ENCODE peak calls at places on chromosome 9, in ten cellular contexts. T, A, Q, F, N, H, B, W, E and M are unnamed samples.

GRCh38 chr9:129291041-129291501 is 113.0 kb upstream of the IER5L start:
- DNase-seq in T (no peak), A (no peak), Q (no peak), F (no peak), N (no peak), H (no peak), B (no peak), W (no peak), E (peak), M (no peak)

GRCh38 chr9:88074931-88075330 is 63.3 kb downstream of the SPATA31C2 start:
- DNase-seq in T (no peak), A (no peak), Q (no peak), F (no peak), N (no peak), H (no peak), B (no peak), W (no peak), E (no peak), M (no peak)

GRCh38 chr9:132538071-132538470 is 44.3 kb upstream of the BARHL1 start:
- DNase-seq in T (no peak), A (no peak), Q (no peak), F (no peak), N (no peak), H (no peak), B (peak), W (no peak), E (no peak), M (no peak)

GRCh38 chr9:95005276-95006141 is 279.0 kb downstream of the AOPEP start:
- DNase-seq in T (no peak), A (no peak), Q (no peak), F (no peak), N (no peak), H (no peak), B (peak), W (no peak), E (no peak), M (no peak)

GRCh38 chr9:130461218-130461630 is 16.5 kb downstream of the ASS1 start:
- DNase-seq in T (peak), A (peak), Q (peak), F (no peak), N (peak), H (peak), B (peak), W (no peak), E (peak), M (no peak)

GRCh38 chr9:5876711-5877110 is 14.0 kb upstream of the MLANA start:
- DNase-seq in T (no peak), A (no peak), Q (no peak), F (no peak), N (no peak), H (no peak), B (no peak), W (no peak), E (no peak), M (no peak)

GRCh38 chr9:38380872-38381534 is 11.5 kb upstream of the ALDH1B1 start:
- DNase-seq in T (no peak), A (peak), Q (no peak), F (no peak), N (no peak), H (no peak), B (peak), W (no peak), E (peak), M (no peak)

GRCh38 chr9:115997923-115998322 is 155.7 kb upstream of the PAPPA start:
- DNase-seq in T (no peak), A (no peak), Q (peak), F (peak), N (no peak), H (no peak), B (no peak), W (peak), E (no peak), M (no peak)

GRCh38 chr9:31700252-31701045 is 684.0 kb upstream of the ACO1 start:
- DNase-seq in T (no peak), A (no peak), Q (no peak), F (no peak), N (no peak), H (no peak), B (no peak), W (no peak), E (no peak), M (no peak)

GRCh38 chr9:4932681-4933080 is 52.4 kb upstream of the JAK2 start:
- DNase-seq in T (no peak), A (no peak), Q (no peak), F (no peak), N (no peak), H (no peak), B (no peak), W (no peak), E (no peak), M (no peak)

DNA sequence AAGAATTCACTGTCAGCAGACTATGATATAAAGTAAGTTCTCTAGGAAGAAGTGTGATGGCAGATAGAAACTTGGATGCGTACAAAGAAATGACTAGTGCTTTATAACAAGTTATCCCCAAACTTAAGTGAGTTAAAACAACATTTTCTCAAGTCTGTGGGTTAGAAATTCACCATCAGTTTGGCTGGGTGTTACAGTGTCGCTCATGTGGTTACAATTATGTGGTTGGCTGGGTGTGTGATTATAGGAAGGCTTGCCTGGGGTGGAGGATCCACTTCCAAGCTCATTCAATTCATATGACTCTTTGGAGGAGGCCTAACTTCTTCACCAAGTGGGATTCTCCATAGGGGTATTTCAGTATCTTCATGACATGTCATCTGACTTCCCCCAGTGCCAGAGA is 10.3 kb upstream of the C9orf40 start:
- DNase-seq in T (no peak), A (no peak), Q (no peak), F (no peak), N (no peak), H (no peak), B (no peak), W (peak), E (no peak), M (no peak)
- TF ChIP-seq CTCF in T (no peak), A (no peak), Q (no peak), F (no peak), N (no peak), H (no peak), B (no peak), W (no peak), E (no peak), M (no peak)

DNA sequence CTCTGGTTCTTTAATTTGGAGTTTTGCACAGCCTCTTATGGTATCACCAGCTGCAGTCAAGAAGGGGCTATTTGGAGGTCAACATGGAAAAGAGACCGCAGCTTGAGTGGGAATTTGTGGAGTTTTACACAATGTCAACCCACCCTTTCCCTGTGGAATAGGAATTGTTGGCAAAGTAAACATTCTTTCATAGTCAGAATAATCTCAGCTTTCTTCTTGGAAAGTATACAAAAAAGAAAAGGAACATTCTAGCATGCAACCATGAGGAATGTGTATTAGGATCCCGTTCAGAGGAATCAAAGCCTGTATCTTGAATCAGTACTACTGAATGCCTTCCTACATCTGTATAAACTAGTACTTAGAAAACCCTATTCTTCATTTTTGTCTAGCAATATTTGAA is 107.6 kb downstream of the LURAP1L start:
- DNase-seq in T (no peak), A (no peak), Q (peak), F (peak), N (no peak), H (no peak), B (no peak), W (peak), E (no peak), M (no peak)
- H3K4me3 ChIP-seq in T (no peak), A (no peak), Q (no peak), F (no peak), N (no peak), H (no peak), B (no peak), W (no peak), E (no peak), M (no peak)

DNA sequence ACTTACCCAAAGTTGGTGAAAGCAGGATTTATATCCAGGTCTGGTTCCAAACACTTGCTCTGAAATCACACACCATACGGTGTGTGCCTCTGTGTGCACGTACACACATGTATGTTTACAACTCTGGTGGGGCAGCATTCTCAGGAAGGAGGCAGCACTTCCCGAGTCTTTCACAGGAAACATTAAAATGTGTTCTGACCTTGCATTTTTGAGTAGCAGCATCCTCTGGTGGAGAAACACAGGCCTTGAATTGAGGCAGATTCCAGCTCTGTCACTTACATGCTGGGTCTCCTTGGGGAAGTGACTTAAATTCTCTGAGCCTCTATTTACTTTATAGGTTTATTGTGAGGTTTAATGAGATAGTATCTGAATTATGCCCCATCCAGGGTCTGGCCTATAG is 126.4 kb downstream of the RGS3 start:
- DNase-seq in T (peak), A (no peak), Q (peak), F (peak), N (no peak), H (no peak), B (peak), W (peak), E (peak), M (no peak)
- TF ChIP-seq CTCF in T (peak), A (peak), Q (peak), F (peak), N (peak), H (peak), B (peak), W (peak), E (peak), M (peak)

DNA sequence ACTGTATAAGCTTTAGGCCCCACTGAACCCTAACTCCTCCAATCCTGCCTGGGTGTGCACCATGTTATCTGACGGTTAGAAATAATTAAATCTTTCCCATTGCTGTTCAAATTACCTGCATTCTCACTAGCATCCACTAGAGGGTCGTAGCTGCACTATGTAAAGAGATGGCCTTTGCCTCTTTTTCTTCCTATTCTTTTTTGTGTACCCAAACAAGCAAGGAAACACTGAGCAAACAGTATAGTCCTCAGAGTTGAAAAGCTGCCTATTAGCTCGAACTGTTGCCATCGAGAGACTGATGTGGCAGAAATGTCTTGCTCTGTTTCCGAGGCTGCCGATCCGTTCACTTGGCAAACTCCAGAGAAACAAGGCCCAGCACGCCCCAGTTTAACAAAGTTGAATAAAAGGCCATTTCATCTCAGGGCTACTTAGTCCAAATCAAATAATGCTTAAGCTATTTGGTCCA is 163.8 kb upstream of the TRPM3 start:
- DNase-seq in T (peak), A (peak), Q (peak), F (peak), N (no peak), H (no peak), B (peak), W (peak), E (no peak), M (peak)
- H3K4me3 ChIP-seq in T (no peak), A (no peak), Q (no peak), F (no peak), N (no peak), H (no peak), B (no peak), W (no peak), E (no peak), M (no peak)